ENCODE peak calls at places on chromosomes 3 and 15, in five cellular contexts. One of them, this sample, is unnamed.
A peak's percentile ranks its signal among the peaks of the same experiment; 100 is the strongest.

GRCh38 chr3:170542704-170543103 is 43.2 kb downstream of the SLC7A14 start:
- DNase-seq in psoas muscle: no peak
- DNase-seq in HL-60: no peak
- DNase-seq in WTC11: no peak
- DNase-seq in Panc1: no peak
- DNase-seq in this sample: no peak

GRCh38 chr15:92623435-92623834 is 32.1 kb downstream of the FAM174B start:
- DNase-seq in WTC11: no peak
- DNase-seq in psoas muscle: peak; percentile 73
- DNase-seq in HL-60: no peak
- DNase-seq in Panc1: no peak
- DNase-seq in this sample: peak; percentile 46

GRCh38 chr3:100811779-100812507 is 102.6 kb downstream of the TFG start:
- DNase-seq in HL-60: no peak
- DNase-seq in Panc1: no peak
- DNase-seq in psoas muscle: no peak
- DNase-seq in WTC11: no peak
- DNase-seq in this sample: no peak

GRCh38 chr3:160739079-160739478 is 17.0 kb upstream of the PPM1L start:
- DNase-seq in psoas muscle: peak; percentile 51
- DNase-seq in WTC11: no peak
- DNase-seq in HL-60: no peak
- DNase-seq in Panc1: no peak
- DNase-seq in this sample: no peak

GRCh38 chr15:22795206-22796063 is 9.0 kb downstream of the NIPA1 start:
- DNase-seq in Panc1: no peak
- DNase-seq in WTC11: no peak
- DNase-seq in HL-60: no peak
- DNase-seq in psoas muscle: no peak
- DNase-seq in this sample: no peak

GRCh38 chr15:66021801-66022525 is 152.7 kb downstream of the RAB11A start:
- DNase-seq in WTC11: no peak
- DNase-seq in Panc1: no peak
- DNase-seq in psoas muscle: no peak
- DNase-seq in HL-60: no peak
- DNase-seq in this sample: no peak

GRCh38 chr3:73432021-73432722 is 192.6 kb downstream of the PDZRN3 start:
- DNase-seq in WTC11: no peak
- DNase-seq in Panc1: peak; percentile 17
- DNase-seq in HL-60: peak; percentile 24
- DNase-seq in psoas muscle: no peak
- DNase-seq in this sample: no peak

GRCh38 chr3:42063886-42064285 is 27.3 kb upstream of the TRAK1 start:
- DNase-seq in HL-60: no peak
- DNase-seq in psoas muscle: no peak
- DNase-seq in WTC11: no peak
- DNase-seq in Panc1: no peak
- DNase-seq in this sample: no peak

GRCh38 chr3:126107960-126108688 is 24.2 kb upstream of the SLC41A3 start:
- DNase-seq in WTC11: no peak
- DNase-seq in Panc1: no peak
- DNase-seq in psoas muscle: no peak
- DNase-seq in HL-60: no peak
- DNase-seq in this sample: no peak

GRCh38 chr15:90211009-90211408 is 9.9 kb downstream of the SEMA4B start:
- DNase-seq in HL-60: no peak
- DNase-seq in psoas muscle: no peak
- DNase-seq in WTC11: no peak
- DNase-seq in Panc1: no peak
- DNase-seq in this sample: no peak

GRCh38 chr3:194079702-194080172 is 56.2 kb upstream of the HES1 start:
- DNase-seq in psoas muscle: no peak
- DNase-seq in Panc1: no peak
- DNase-seq in WTC11: no peak
- DNase-seq in HL-60: no peak
- DNase-seq in this sample: no peak

GRCh38 chr15:49645277-49645676 is 24.4 kb downstream of the DTWD1 start:
- DNase-seq in WTC11: no peak
- DNase-seq in Panc1: no peak
- DNase-seq in HL-60: no peak
- DNase-seq in psoas muscle: no peak
- DNase-seq in this sample: no peak

GRCh38 chr3:124606180-124606579 is 124.1 kb upstream of the UMPS start:
- DNase-seq in WTC11: no peak
- DNase-seq in Panc1: no peak
- DNase-seq in psoas muscle: no peak
- DNase-seq in HL-60: no peak
- DNase-seq in this sample: no peak

GRCh38 chr3:52453496-52454234 is at the start of gene TNNC1:
- DNase-seq in psoas muscle: peak; percentile 59
- DNase-seq in Panc1: no peak
- DNase-seq in WTC11: no peak
- DNase-seq in HL-60: no peak
- DNase-seq in this sample: no peak

GRCh38 chr15:99999282-100000070 is 266.2 kb upstream of the LYSMD4 start:
- DNase-seq in HL-60: no peak
- DNase-seq in psoas muscle: no peak
- DNase-seq in WTC11: no peak
- DNase-seq in Panc1: no peak
- DNase-seq in this sample: no peak
- TF ChIP-seq CTCF in HL-60: no peak
- TF ChIP-seq CTCF in psoas muscle: no peak
- TF ChIP-seq CTCF in WTC11: no peak
- TF ChIP-seq CTCF in Panc1: no peak
- TF ChIP-seq CTCF in this sample: no peak

DNA sequence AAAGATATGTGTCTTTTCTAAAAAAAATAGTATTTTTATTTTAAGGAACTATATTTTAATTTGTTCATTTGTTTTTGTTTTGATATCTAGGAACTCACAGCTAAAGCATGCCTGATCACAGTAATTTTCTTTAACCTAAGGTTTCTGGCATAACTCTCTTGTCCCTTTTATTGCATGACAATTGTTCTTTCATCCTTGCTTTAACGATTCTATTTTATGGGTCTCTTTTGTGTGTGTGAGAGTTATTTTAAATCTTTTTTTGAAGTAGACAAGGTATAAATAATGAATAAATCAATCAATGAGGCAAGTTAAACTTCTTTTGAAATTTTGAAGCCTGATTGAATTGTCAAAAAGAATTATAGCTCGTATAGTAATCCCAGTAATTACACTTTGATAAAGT is 747.8 kb upstream of the GOLIM4 start:
- DNase-seq in WTC11: no peak
- DNase-seq in HL-60: no peak
- DNase-seq in Panc1: no peak
- DNase-seq in psoas muscle: no peak
- DNase-seq in this sample: no peak
- TF ChIP-seq CTCF in WTC11: no peak
- TF ChIP-seq CTCF in HL-60: no peak
- TF ChIP-seq CTCF in Panc1: no peak
- TF ChIP-seq CTCF in psoas muscle: no peak
- TF ChIP-seq CTCF in this sample: no peak

DNA sequence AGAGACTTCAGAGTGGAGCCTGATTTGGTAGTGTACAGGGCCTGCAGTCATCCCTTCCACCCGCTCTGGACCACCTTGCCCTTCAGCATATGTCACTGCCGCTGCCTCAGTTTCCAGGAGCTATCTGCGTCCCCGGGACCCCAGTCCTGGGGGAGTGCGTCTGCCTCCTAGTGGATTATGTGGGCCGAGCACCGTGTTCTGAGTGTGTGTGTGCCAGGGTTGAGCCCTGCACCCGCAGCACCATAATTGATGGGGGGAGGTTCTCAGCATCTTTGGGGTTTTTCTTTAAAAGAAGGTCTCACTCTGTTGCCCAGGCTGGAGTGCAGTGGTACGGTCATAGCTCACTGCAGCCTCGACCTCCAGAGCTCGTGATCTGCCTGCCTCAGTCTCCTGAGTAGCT is 33.6 kb downstream of the CD276 start:
- DNase-seq in Panc1: no peak
- DNase-seq in WTC11: peak; percentile 49
- DNase-seq in HL-60: no peak
- DNase-seq in psoas muscle: no peak
- DNase-seq in this sample: no peak
- TF ChIP-seq CTCF in Panc1: no peak
- TF ChIP-seq CTCF in WTC11: peak; percentile 41
- TF ChIP-seq CTCF in HL-60: no peak
- TF ChIP-seq CTCF in psoas muscle: no peak
- TF ChIP-seq CTCF in this sample: no peak

GRCh38 chr3:47590212-47590611 is 11.5 kb upstream of the CSPG5 start:
- DNase-seq in HL-60: no peak
- DNase-seq in psoas muscle: no peak
- DNase-seq in WTC11: no peak
- DNase-seq in Panc1: no peak
- DNase-seq in this sample: no peak
- TF ChIP-seq CTCF in HL-60: no peak
- TF ChIP-seq CTCF in psoas muscle: no peak
- TF ChIP-seq CTCF in WTC11: no peak
- TF ChIP-seq CTCF in Panc1: no peak
- TF ChIP-seq CTCF in this sample: no peak

GRCh38 chr15:25136119-25136518 is 181.3 kb downstream of the SNRPN start:
- DNase-seq in HL-60: no peak
- DNase-seq in Panc1: no peak
- DNase-seq in psoas muscle: no peak
- DNase-seq in WTC11: no peak
- DNase-seq in this sample: peak; percentile 17
- TF ChIP-seq CTCF in HL-60: no peak
- TF ChIP-seq CTCF in Panc1: peak; percentile 57
- TF ChIP-seq CTCF in psoas muscle: peak; percentile 33
- TF ChIP-seq CTCF in WTC11: peak; percentile 22
- TF ChIP-seq CTCF in this sample: peak; percentile 62

GRCh38 chr3:171561601-171562323 is 101.6 kb upstream of the TNIK start:
- DNase-seq in HL-60: no peak
- DNase-seq in psoas muscle: no peak
- DNase-seq in WTC11: no peak
- DNase-seq in Panc1: no peak
- DNase-seq in this sample: no peak

GRCh38 chr3:171565671-171566070 is 105.5 kb upstream of the TNIK start:
- DNase-seq in WTC11: no peak
- DNase-seq in psoas muscle: no peak
- DNase-seq in HL-60: peak; percentile 56
- DNase-seq in Panc1: no peak
- DNase-seq in this sample: no peak

GRCh38 chr3:171565133-171565532 is 104.9 kb upstream of the TNIK start:
- DNase-seq in HL-60: no peak
- DNase-seq in Panc1: no peak
- DNase-seq in psoas muscle: no peak
- DNase-seq in WTC11: no peak
- DNase-seq in this sample: no peak

GRCh38 chr3:171564723-171565122 is 104.5 kb upstream of the TNIK start:
- DNase-seq in HL-60: no peak
- DNase-seq in Panc1: no peak
- DNase-seq in WTC11: no peak
- DNase-seq in psoas muscle: no peak
- DNase-seq in this sample: no peak

DNA sequence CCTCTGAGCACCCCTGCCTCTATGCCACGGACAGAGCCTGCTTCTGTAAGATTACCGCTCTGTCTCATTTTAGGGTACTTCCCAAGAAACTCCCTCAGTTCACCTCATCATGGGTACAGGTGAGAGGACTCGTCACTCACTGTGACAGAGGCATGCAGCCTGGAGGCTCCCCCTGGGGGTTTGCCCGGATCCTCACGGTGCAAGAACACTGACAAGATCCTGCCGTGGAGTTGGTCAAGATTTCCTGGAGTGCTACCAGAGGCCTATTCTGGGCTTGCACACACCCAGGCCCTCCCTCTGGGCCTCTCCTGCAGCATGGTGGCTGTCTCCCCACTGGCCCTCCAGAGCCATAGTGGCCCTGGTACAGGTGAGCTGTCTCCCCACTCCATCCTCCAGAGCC is 103.1 kb upstream of the TNIK start:
- DNase-seq in Panc1: no peak
- DNase-seq in psoas muscle: no peak
- DNase-seq in WTC11: peak; percentile 44
- DNase-seq in HL-60: no peak
- DNase-seq in this sample: no peak
- TF ChIP-seq CTCF in Panc1: no peak
- TF ChIP-seq CTCF in psoas muscle: no peak
- TF ChIP-seq CTCF in WTC11: no peak
- TF ChIP-seq CTCF in HL-60: no peak
- TF ChIP-seq CTCF in this sample: no peak

DNA sequence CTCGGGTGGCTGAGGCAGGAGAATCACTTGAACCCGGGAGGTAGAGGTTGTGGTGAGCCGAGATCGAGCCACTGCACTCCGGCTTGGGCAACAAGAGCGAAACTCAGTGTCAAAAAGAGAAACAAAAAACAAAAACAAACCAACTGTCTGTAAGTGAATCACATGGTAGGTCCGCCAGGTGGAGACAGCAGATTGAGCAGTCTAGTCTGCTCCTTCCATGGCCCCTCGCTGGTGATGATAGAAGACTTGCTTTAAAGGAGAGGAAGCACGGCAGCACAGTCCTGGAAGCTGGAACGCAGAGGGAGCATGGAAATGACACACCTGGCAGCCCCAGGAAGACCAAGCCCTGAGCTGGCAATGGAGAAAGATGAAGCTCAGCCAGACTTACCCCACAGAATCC is 31.4 kb upstream of the MGLL start:
- DNase-seq in Panc1: no peak
- DNase-seq in psoas muscle: no peak
- DNase-seq in HL-60: no peak
- DNase-seq in WTC11: peak; percentile 25
- DNase-seq in this sample: no peak
- TF ChIP-seq CTCF in Panc1: peak; percentile 2
- TF ChIP-seq CTCF in psoas muscle: no peak
- TF ChIP-seq CTCF in HL-60: no peak
- TF ChIP-seq CTCF in WTC11: no peak
- TF ChIP-seq CTCF in this sample: no peak

This sample was measured in glutamatergic neuron.